ENCODE peak calls at places on chromosomes 11 and 22, in ten cellular contexts. One of them, this sample, is unnamed.

GRCh38 chr22:25447689-25448434 is 116.6 kb upstream of the GRK3 start:
- DNase-seq in anterior cingulate cortex: peak; percentile 97
- DNase-seq in NCI-H1436: peak; percentile 79
- DNase-seq in activated CD4-positive, alpha-beta T cell treated with anti-CD3 and anti-CD28 coated beads, Interleukin-2, amount 50 U/mL, for 48 hours: peak; percentile 89
- DNase-seq in erythroblast: peak; percentile 95
- DNase-seq in left colon: peak; percentile 93
- DNase-seq in activated T-cell treated with anti-CD3 and anti-CD28 coated beads for 1 hour: peak; percentile 87
- DNase-seq in AG10803: peak; percentile 73
- DNase-seq in stimulated activated CD4-positive, alpha-beta T cell treated with anti-CD3 and anti-CD28 coated beads, Interleukin-1b, Interleukin-23, amount 100 ng/mL, for 4 hours: peak; percentile 86
- DNase-seq in sciatic nerve: peak; percentile 91
- DNase-seq in this sample: peak; percentile 84

GRCh38 chr11:118924591-118925585 is 838 bp downstream of the BCL9L start:
- DNase-seq in anterior cingulate cortex: no peak
- DNase-seq in NCI-H1436: peak; percentile 17
- DNase-seq in activated CD4-positive, alpha-beta T cell treated with anti-CD3 and anti-CD28 coated beads, Interleukin-2, amount 50 U/mL, for 48 hours: peak; percentile 62
- DNase-seq in erythroblast: peak; percentile 41
- DNase-seq in left colon: peak; percentile 74
- DNase-seq in activated T-cell treated with anti-CD3 and anti-CD28 coated beads for 1 hour: no peak
- DNase-seq in AG10803: no peak
- DNase-seq in stimulated activated CD4-positive, alpha-beta T cell treated with anti-CD3 and anti-CD28 coated beads, Interleukin-1b, Interleukin-23, amount 100 ng/mL, for 4 hours: no peak
- DNase-seq in sciatic nerve: no peak
- DNase-seq in this sample: no peak

GRCh38 chr22:43743131-43743530 is 69.0 kb downstream of the EFCAB6 start:
- DNase-seq in anterior cingulate cortex: no peak
- DNase-seq in NCI-H1436: no peak
- DNase-seq in activated CD4-positive, alpha-beta T cell treated with anti-CD3 and anti-CD28 coated beads, Interleukin-2, amount 50 U/mL, for 48 hours: no peak
- DNase-seq in erythroblast: peak; percentile 7
- DNase-seq in left colon: no peak
- DNase-seq in activated T-cell treated with anti-CD3 and anti-CD28 coated beads for 1 hour: no peak
- DNase-seq in AG10803: no peak
- DNase-seq in stimulated activated CD4-positive, alpha-beta T cell treated with anti-CD3 and anti-CD28 coated beads, Interleukin-1b, Interleukin-23, amount 100 ng/mL, for 4 hours: no peak
- DNase-seq in sciatic nerve: no peak
- DNase-seq in this sample: no peak

GRCh38 chr11:13047884-13048283 is 38.8 kb downstream of the RASSF10 start:
- DNase-seq in anterior cingulate cortex: no peak
- DNase-seq in NCI-H1436: no peak
- DNase-seq in activated CD4-positive, alpha-beta T cell treated with anti-CD3 and anti-CD28 coated beads, Interleukin-2, amount 50 U/mL, for 48 hours: no peak
- DNase-seq in erythroblast: no peak
- DNase-seq in left colon: no peak
- DNase-seq in activated T-cell treated with anti-CD3 and anti-CD28 coated beads for 1 hour: no peak
- DNase-seq in AG10803: no peak
- DNase-seq in stimulated activated CD4-positive, alpha-beta T cell treated with anti-CD3 and anti-CD28 coated beads, Interleukin-1b, Interleukin-23, amount 100 ng/mL, for 4 hours: no peak
- DNase-seq in sciatic nerve: no peak
- DNase-seq in this sample: no peak

GRCh38 chr11:116736763-116737162 is 36.0 kb downstream of the BUD13 start:
- DNase-seq in anterior cingulate cortex: no peak
- DNase-seq in NCI-H1436: no peak
- DNase-seq in activated CD4-positive, alpha-beta T cell treated with anti-CD3 and anti-CD28 coated beads, Interleukin-2, amount 50 U/mL, for 48 hours: no peak
- DNase-seq in erythroblast: peak; percentile 10
- DNase-seq in left colon: no peak
- DNase-seq in activated T-cell treated with anti-CD3 and anti-CD28 coated beads for 1 hour: no peak
- DNase-seq in AG10803: no peak
- DNase-seq in stimulated activated CD4-positive, alpha-beta T cell treated with anti-CD3 and anti-CD28 coated beads, Interleukin-1b, Interleukin-23, amount 100 ng/mL, for 4 hours: no peak
- DNase-seq in sciatic nerve: no peak
- DNase-seq in this sample: no peak

GRCh38 chr22:46132830-46133587 is 17.3 kb upstream of the PPARA start:
- DNase-seq in anterior cingulate cortex: no peak
- DNase-seq in NCI-H1436: no peak
- DNase-seq in activated CD4-positive, alpha-beta T cell treated with anti-CD3 and anti-CD28 coated beads, Interleukin-2, amount 50 U/mL, for 48 hours: no peak
- DNase-seq in erythroblast: no peak
- DNase-seq in left colon: no peak
- DNase-seq in activated T-cell treated with anti-CD3 and anti-CD28 coated beads for 1 hour: no peak
- DNase-seq in AG10803: no peak
- DNase-seq in stimulated activated CD4-positive, alpha-beta T cell treated with anti-CD3 and anti-CD28 coated beads, Interleukin-1b, Interleukin-23, amount 100 ng/mL, for 4 hours: no peak
- DNase-seq in sciatic nerve: no peak
- DNase-seq in this sample: no peak

GRCh38 chr22:27107005-27107404 is 449.6 kb downstream of the MIAT start:
- DNase-seq in anterior cingulate cortex: no peak
- DNase-seq in NCI-H1436: no peak
- DNase-seq in activated CD4-positive, alpha-beta T cell treated with anti-CD3 and anti-CD28 coated beads, Interleukin-2, amount 50 U/mL, for 48 hours: no peak
- DNase-seq in erythroblast: no peak
- DNase-seq in left colon: no peak
- DNase-seq in activated T-cell treated with anti-CD3 and anti-CD28 coated beads for 1 hour: no peak
- DNase-seq in AG10803: no peak
- DNase-seq in stimulated activated CD4-positive, alpha-beta T cell treated with anti-CD3 and anti-CD28 coated beads, Interleukin-1b, Interleukin-23, amount 100 ng/mL, for 4 hours: no peak
- DNase-seq in sciatic nerve: no peak
- DNase-seq in this sample: no peak

GRCh38 chr22:20062766-20063083 is 17.3 kb upstream of the DGCR8 start:
- DNase-seq in anterior cingulate cortex: no peak
- DNase-seq in NCI-H1436: no peak
- DNase-seq in activated CD4-positive, alpha-beta T cell treated with anti-CD3 and anti-CD28 coated beads, Interleukin-2, amount 50 U/mL, for 48 hours: no peak
- DNase-seq in erythroblast: no peak
- DNase-seq in left colon: no peak
- DNase-seq in activated T-cell treated with anti-CD3 and anti-CD28 coated beads for 1 hour: no peak
- DNase-seq in AG10803: peak; percentile 9
- DNase-seq in stimulated activated CD4-positive, alpha-beta T cell treated with anti-CD3 and anti-CD28 coated beads, Interleukin-1b, Interleukin-23, amount 100 ng/mL, for 4 hours: no peak
- DNase-seq in sciatic nerve: no peak
- DNase-seq in this sample: no peak

GRCh38 chr22:19523240-19524169 is 705 bp downstream of the CLDN5 start:
- DNase-seq in anterior cingulate cortex: no peak
- DNase-seq in NCI-H1436: no peak
- DNase-seq in activated CD4-positive, alpha-beta T cell treated with anti-CD3 and anti-CD28 coated beads, Interleukin-2, amount 50 U/mL, for 48 hours: peak; percentile 24
- DNase-seq in erythroblast: peak; percentile 42
- DNase-seq in left colon: peak; percentile 16
- DNase-seq in activated T-cell treated with anti-CD3 and anti-CD28 coated beads for 1 hour: no peak
- DNase-seq in AG10803: peak; percentile 23
- DNase-seq in stimulated activated CD4-positive, alpha-beta T cell treated with anti-CD3 and anti-CD28 coated beads, Interleukin-1b, Interleukin-23, amount 100 ng/mL, for 4 hours: no peak
- DNase-seq in sciatic nerve: no peak
- DNase-seq in this sample: peak; percentile 21

GRCh38 chr11:119617343-119617713 is 111.7 kb downstream of the NECTIN1 start:
- DNase-seq in anterior cingulate cortex: no peak
- DNase-seq in NCI-H1436: no peak
- DNase-seq in activated CD4-positive, alpha-beta T cell treated with anti-CD3 and anti-CD28 coated beads, Interleukin-2, amount 50 U/mL, for 48 hours: no peak
- DNase-seq in erythroblast: no peak
- DNase-seq in left colon: no peak
- DNase-seq in activated T-cell treated with anti-CD3 and anti-CD28 coated beads for 1 hour: no peak
- DNase-seq in AG10803: peak; percentile 33
- DNase-seq in stimulated activated CD4-positive, alpha-beta T cell treated with anti-CD3 and anti-CD28 coated beads, Interleukin-1b, Interleukin-23, amount 100 ng/mL, for 4 hours: no peak
- DNase-seq in sciatic nerve: no peak
- DNase-seq in this sample: no peak

GRCh38 chr11:72278911-72279310 is 34.9 kb upstream of the PHOX2A start:
- DNase-seq in anterior cingulate cortex: no peak
- DNase-seq in NCI-H1436: no peak
- DNase-seq in activated CD4-positive, alpha-beta T cell treated with anti-CD3 and anti-CD28 coated beads, Interleukin-2, amount 50 U/mL, for 48 hours: no peak
- DNase-seq in erythroblast: no peak
- DNase-seq in left colon: no peak
- DNase-seq in activated T-cell treated with anti-CD3 and anti-CD28 coated beads for 1 hour: no peak
- DNase-seq in AG10803: peak; percentile 67
- DNase-seq in stimulated activated CD4-positive, alpha-beta T cell treated with anti-CD3 and anti-CD28 coated beads, Interleukin-1b, Interleukin-23, amount 100 ng/mL, for 4 hours: no peak
- DNase-seq in sciatic nerve: no peak
- DNase-seq in this sample: no peak

GRCh38 chr11:61011950-61012830 is 40.7 kb downstream of the CD6 start:
- DNase-seq in anterior cingulate cortex: no peak
- DNase-seq in NCI-H1436: no peak
- DNase-seq in activated CD4-positive, alpha-beta T cell treated with anti-CD3 and anti-CD28 coated beads, Interleukin-2, amount 50 U/mL, for 48 hours: no peak
- DNase-seq in erythroblast: no peak
- DNase-seq in left colon: no peak
- DNase-seq in activated T-cell treated with anti-CD3 and anti-CD28 coated beads for 1 hour: no peak
- DNase-seq in AG10803: no peak
- DNase-seq in stimulated activated CD4-positive, alpha-beta T cell treated with anti-CD3 and anti-CD28 coated beads, Interleukin-1b, Interleukin-23, amount 100 ng/mL, for 4 hours: no peak
- DNase-seq in sciatic nerve: no peak
- DNase-seq in this sample: no peak

GRCh38 chr11:76148941-76149613 is 57.2 kb downstream of the WNT11 start:
- DNase-seq in anterior cingulate cortex: no peak
- DNase-seq in NCI-H1436: no peak
- DNase-seq in activated CD4-positive, alpha-beta T cell treated with anti-CD3 and anti-CD28 coated beads, Interleukin-2, amount 50 U/mL, for 48 hours: no peak
- DNase-seq in erythroblast: no peak
- DNase-seq in left colon: peak; percentile 75
- DNase-seq in activated T-cell treated with anti-CD3 and anti-CD28 coated beads for 1 hour: no peak
- DNase-seq in AG10803: no peak
- DNase-seq in stimulated activated CD4-positive, alpha-beta T cell treated with anti-CD3 and anti-CD28 coated beads, Interleukin-1b, Interleukin-23, amount 100 ng/mL, for 4 hours: no peak
- DNase-seq in sciatic nerve: no peak
- DNase-seq in this sample: no peak

GRCh38 chr11:122199661-122200060 is 83.6 kb upstream of the BLID start:
- DNase-seq in anterior cingulate cortex: no peak
- DNase-seq in NCI-H1436: no peak
- DNase-seq in activated CD4-positive, alpha-beta T cell treated with anti-CD3 and anti-CD28 coated beads, Interleukin-2, amount 50 U/mL, for 48 hours: no peak
- DNase-seq in erythroblast: no peak
- DNase-seq in left colon: no peak
- DNase-seq in activated T-cell treated with anti-CD3 and anti-CD28 coated beads for 1 hour: no peak
- DNase-seq in AG10803: no peak
- DNase-seq in stimulated activated CD4-positive, alpha-beta T cell treated with anti-CD3 and anti-CD28 coated beads, Interleukin-1b, Interleukin-23, amount 100 ng/mL, for 4 hours: no peak
- DNase-seq in sciatic nerve: no peak
- DNase-seq in this sample: no peak

GRCh38 chr11:126405374-126405773 is 49.9 kb downstream of the ST3GAL4 start:
- DNase-seq in anterior cingulate cortex: no peak
- DNase-seq in NCI-H1436: no peak
- DNase-seq in activated CD4-positive, alpha-beta T cell treated with anti-CD3 and anti-CD28 coated beads, Interleukin-2, amount 50 U/mL, for 48 hours: no peak
- DNase-seq in erythroblast: no peak
- DNase-seq in left colon: peak; percentile 66
- DNase-seq in activated T-cell treated with anti-CD3 and anti-CD28 coated beads for 1 hour: no peak
- DNase-seq in AG10803: no peak
- DNase-seq in stimulated activated CD4-positive, alpha-beta T cell treated with anti-CD3 and anti-CD28 coated beads, Interleukin-1b, Interleukin-23, amount 100 ng/mL, for 4 hours: no peak
- DNase-seq in sciatic nerve: no peak
- DNase-seq in this sample: no peak

GRCh38 chr11:132486060-132486459 is 1046.2 kb downstream of the OPCML start:
- DNase-seq in anterior cingulate cortex: no peak
- DNase-seq in NCI-H1436: no peak
- DNase-seq in activated CD4-positive, alpha-beta T cell treated with anti-CD3 and anti-CD28 coated beads, Interleukin-2, amount 50 U/mL, for 48 hours: no peak
- DNase-seq in erythroblast: no peak
- DNase-seq in left colon: no peak
- DNase-seq in activated T-cell treated with anti-CD3 and anti-CD28 coated beads for 1 hour: no peak
- DNase-seq in AG10803: no peak
- DNase-seq in stimulated activated CD4-positive, alpha-beta T cell treated with anti-CD3 and anti-CD28 coated beads, Interleukin-1b, Interleukin-23, amount 100 ng/mL, for 4 hours: no peak
- DNase-seq in sciatic nerve: no peak
- DNase-seq in this sample: no peak

GRCh38 chr11:116702772-116703360 is 69.9 kb downstream of the BUD13 start:
- DNase-seq in anterior cingulate cortex: no peak
- DNase-seq in NCI-H1436: no peak
- DNase-seq in activated CD4-positive, alpha-beta T cell treated with anti-CD3 and anti-CD28 coated beads, Interleukin-2, amount 50 U/mL, for 48 hours: no peak
- DNase-seq in erythroblast: no peak
- DNase-seq in left colon: no peak
- DNase-seq in activated T-cell treated with anti-CD3 and anti-CD28 coated beads for 1 hour: no peak
- DNase-seq in AG10803: no peak
- DNase-seq in stimulated activated CD4-positive, alpha-beta T cell treated with anti-CD3 and anti-CD28 coated beads, Interleukin-1b, Interleukin-23, amount 100 ng/mL, for 4 hours: no peak
- DNase-seq in sciatic nerve: no peak
- DNase-seq in this sample: no peak

GRCh38 chr11:103920449-103920848 is 116.0 kb upstream of the DDI1 start:
- DNase-seq in anterior cingulate cortex: no peak
- DNase-seq in NCI-H1436: no peak
- DNase-seq in activated CD4-positive, alpha-beta T cell treated with anti-CD3 and anti-CD28 coated beads, Interleukin-2, amount 50 U/mL, for 48 hours: no peak
- DNase-seq in erythroblast: no peak
- DNase-seq in left colon: no peak
- DNase-seq in activated T-cell treated with anti-CD3 and anti-CD28 coated beads for 1 hour: no peak
- DNase-seq in AG10803: peak; percentile 36
- DNase-seq in stimulated activated CD4-positive, alpha-beta T cell treated with anti-CD3 and anti-CD28 coated beads, Interleukin-1b, Interleukin-23, amount 100 ng/mL, for 4 hours: no peak
- DNase-seq in sciatic nerve: no peak
- DNase-seq in this sample: no peak

GRCh38 chr22:49349181-49349835 is 478.4 kb downstream of the BRD1 start:
- DNase-seq in anterior cingulate cortex: no peak
- DNase-seq in NCI-H1436: no peak
- DNase-seq in activated CD4-positive, alpha-beta T cell treated with anti-CD3 and anti-CD28 coated beads, Interleukin-2, amount 50 U/mL, for 48 hours: no peak
- DNase-seq in erythroblast: no peak
- DNase-seq in left colon: no peak
- DNase-seq in activated T-cell treated with anti-CD3 and anti-CD28 coated beads for 1 hour: no peak
- DNase-seq in AG10803: no peak
- DNase-seq in stimulated activated CD4-positive, alpha-beta T cell treated with anti-CD3 and anti-CD28 coated beads, Interleukin-1b, Interleukin-23, amount 100 ng/mL, for 4 hours: no peak
- DNase-seq in sciatic nerve: peak; percentile 49
- DNase-seq in this sample: no peak

GRCh38 chr11:110919241-110919893 is 207.1 kb upstream of the ARHGAP20 start:
- DNase-seq in anterior cingulate cortex: no peak
- DNase-seq in NCI-H1436: no peak
- DNase-seq in activated CD4-positive, alpha-beta T cell treated with anti-CD3 and anti-CD28 coated beads, Interleukin-2, amount 50 U/mL, for 48 hours: no peak
- DNase-seq in erythroblast: no peak
- DNase-seq in left colon: no peak
- DNase-seq in activated T-cell treated with anti-CD3 and anti-CD28 coated beads for 1 hour: no peak
- DNase-seq in AG10803: no peak
- DNase-seq in stimulated activated CD4-positive, alpha-beta T cell treated with anti-CD3 and anti-CD28 coated beads, Interleukin-1b, Interleukin-23, amount 100 ng/mL, for 4 hours: no peak
- DNase-seq in sciatic nerve: no peak
- DNase-seq in this sample: no peak

GRCh38 chr22:37627091-37627490 is 12.4 kb upstream of the SH3BP1 start:
- DNase-seq in anterior cingulate cortex: no peak
- DNase-seq in NCI-H1436: no peak
- DNase-seq in activated CD4-positive, alpha-beta T cell treated with anti-CD3 and anti-CD28 coated beads, Interleukin-2, amount 50 U/mL, for 48 hours: no peak
- DNase-seq in erythroblast: no peak
- DNase-seq in left colon: no peak
- DNase-seq in activated T-cell treated with anti-CD3 and anti-CD28 coated beads for 1 hour: no peak
- DNase-seq in AG10803: no peak
- DNase-seq in stimulated activated CD4-positive, alpha-beta T cell treated with anti-CD3 and anti-CD28 coated beads, Interleukin-1b, Interleukin-23, amount 100 ng/mL, for 4 hours: no peak
- DNase-seq in sciatic nerve: no peak
- DNase-seq in this sample: no peak

GRCh38 chr11:2914475-2915195 is 14.6 kb downstream of the PHLDA2 start:
- DNase-seq in anterior cingulate cortex: no peak
- DNase-seq in NCI-H1436: no peak
- DNase-seq in activated CD4-positive, alpha-beta T cell treated with anti-CD3 and anti-CD28 coated beads, Interleukin-2, amount 50 U/mL, for 48 hours: no peak
- DNase-seq in erythroblast: no peak
- DNase-seq in left colon: no peak
- DNase-seq in activated T-cell treated with anti-CD3 and anti-CD28 coated beads for 1 hour: no peak
- DNase-seq in AG10803: no peak
- DNase-seq in stimulated activated CD4-positive, alpha-beta T cell treated with anti-CD3 and anti-CD28 coated beads, Interleukin-1b, Interleukin-23, amount 100 ng/mL, for 4 hours: no peak
- DNase-seq in sciatic nerve: no peak
- DNase-seq in this sample: no peak

GRCh38 chr11:82194521-82194920 is 539.1 kb downstream of the FAM181B start:
- DNase-seq in anterior cingulate cortex: no peak
- DNase-seq in NCI-H1436: no peak
- DNase-seq in activated CD4-positive, alpha-beta T cell treated with anti-CD3 and anti-CD28 coated beads, Interleukin-2, amount 50 U/mL, for 48 hours: no peak
- DNase-seq in erythroblast: no peak
- DNase-seq in left colon: no peak
- DNase-seq in activated T-cell treated with anti-CD3 and anti-CD28 coated beads for 1 hour: no peak
- DNase-seq in AG10803: no peak
- DNase-seq in stimulated activated CD4-positive, alpha-beta T cell treated with anti-CD3 and anti-CD28 coated beads, Interleukin-1b, Interleukin-23, amount 100 ng/mL, for 4 hours: no peak
- DNase-seq in sciatic nerve: no peak
- DNase-seq in this sample: no peak

GRCh38 chr11:71305041-71305440 is 52.7 kb upstream of the SHANK2 start:
- DNase-seq in anterior cingulate cortex: no peak
- DNase-seq in NCI-H1436: no peak
- DNase-seq in activated CD4-positive, alpha-beta T cell treated with anti-CD3 and anti-CD28 coated beads, Interleukin-2, amount 50 U/mL, for 48 hours: no peak
- DNase-seq in erythroblast: no peak
- DNase-seq in left colon: no peak
- DNase-seq in activated T-cell treated with anti-CD3 and anti-CD28 coated beads for 1 hour: no peak
- DNase-seq in AG10803: no peak
- DNase-seq in stimulated activated CD4-positive, alpha-beta T cell treated with anti-CD3 and anti-CD28 coated beads, Interleukin-1b, Interleukin-23, amount 100 ng/mL, for 4 hours: no peak
- DNase-seq in sciatic nerve: peak; percentile 7
- DNase-seq in this sample: no peak

GRCh38 chr22:25085930-25086901 is 113.4 kb upstream of the CRYBB3 start:
- DNase-seq in anterior cingulate cortex: no peak
- DNase-seq in NCI-H1436: no peak
- DNase-seq in activated CD4-positive, alpha-beta T cell treated with anti-CD3 and anti-CD28 coated beads, Interleukin-2, amount 50 U/mL, for 48 hours: no peak
- DNase-seq in erythroblast: no peak
- DNase-seq in left colon: no peak
- DNase-seq in activated T-cell treated with anti-CD3 and anti-CD28 coated beads for 1 hour: no peak
- DNase-seq in AG10803: no peak
- DNase-seq in stimulated activated CD4-positive, alpha-beta T cell treated with anti-CD3 and anti-CD28 coated beads, Interleukin-1b, Interleukin-23, amount 100 ng/mL, for 4 hours: no peak
- DNase-seq in sciatic nerve: peak; percentile 64
- DNase-seq in this sample: no peak

GRCh38 chr11:35237860-35238715 is 99.1 kb downstream of the CD44 start:
- DNase-seq in anterior cingulate cortex: no peak
- DNase-seq in NCI-H1436: peak; percentile 15
- DNase-seq in activated CD4-positive, alpha-beta T cell treated with anti-CD3 and anti-CD28 coated beads, Interleukin-2, amount 50 U/mL, for 48 hours: peak; percentile 48
- DNase-seq in erythroblast: peak; percentile 86
- DNase-seq in left colon: peak; percentile 39
- DNase-seq in activated T-cell treated with anti-CD3 and anti-CD28 coated beads for 1 hour: no peak
- DNase-seq in AG10803: no peak
- DNase-seq in stimulated activated CD4-positive, alpha-beta T cell treated with anti-CD3 and anti-CD28 coated beads, Interleukin-1b, Interleukin-23, amount 100 ng/mL, for 4 hours: peak; percentile 54
- DNase-seq in sciatic nerve: peak; percentile 63
- DNase-seq in this sample: peak; percentile 27

GRCh38 chr11:31355131-31355530 is 14.4 kb downstream of the DCDC1 start:
- DNase-seq in anterior cingulate cortex: no peak
- DNase-seq in NCI-H1436: no peak
- DNase-seq in activated CD4-positive, alpha-beta T cell treated with anti-CD3 and anti-CD28 coated beads, Interleukin-2, amount 50 U/mL, for 48 hours: no peak
- DNase-seq in erythroblast: no peak
- DNase-seq in left colon: no peak
- DNase-seq in activated T-cell treated with anti-CD3 and anti-CD28 coated beads for 1 hour: no peak
- DNase-seq in AG10803: peak; percentile 22
- DNase-seq in stimulated activated CD4-positive, alpha-beta T cell treated with anti-CD3 and anti-CD28 coated beads, Interleukin-1b, Interleukin-23, amount 100 ng/mL, for 4 hours: no peak
- DNase-seq in sciatic nerve: no peak
- DNase-seq in this sample: no peak

GRCh38 chr11:106714179-106714578 is 304.1 kb downstream of the GUCY1A2 start:
- DNase-seq in anterior cingulate cortex: no peak
- DNase-seq in NCI-H1436: no peak
- DNase-seq in activated CD4-positive, alpha-beta T cell treated with anti-CD3 and anti-CD28 coated beads, Interleukin-2, amount 50 U/mL, for 48 hours: no peak
- DNase-seq in erythroblast: no peak
- DNase-seq in left colon: no peak
- DNase-seq in activated T-cell treated with anti-CD3 and anti-CD28 coated beads for 1 hour: no peak
- DNase-seq in AG10803: no peak
- DNase-seq in stimulated activated CD4-positive, alpha-beta T cell treated with anti-CD3 and anti-CD28 coated beads, Interleukin-1b, Interleukin-23, amount 100 ng/mL, for 4 hours: no peak
- DNase-seq in sciatic nerve: no peak
- DNase-seq in this sample: no peak

This sample was measured in NCI-H1930.